ENCODE peak calls at places on chromosomes 1 and 21, in five cellular contexts. V, A, M, E and R are unnamed samples.

GRCh38 chr1:226512076-226512728 is 36.4 kb upstream of the STUM start:
- DNase-seq in V (no peak), A (no peak), M (no peak), E (no peak), R (no peak)

GRCh38 chr1:229582011-229582694 is 23.6 kb upstream of the ABCB10 start:
- DNase-seq in V (no peak), A (no peak), M (peak; percentile 71), E (peak; percentile 62), R (no peak)

GRCh38 chr1:54705153-54705552 is 10.5 kb upstream of the TTC4 start:
- DNase-seq in V (no peak), A (no peak), M (no peak), E (no peak), R (no peak)

GRCh38 chr1:155646307-155646706 is 36.3 kb downstream of the MSTO1 start:
- DNase-seq in V (no peak), A (no peak), M (peak; percentile 62), E (no peak), R (peak; percentile 23)

GRCh38 chr1:10338047-10338446 is 60.8 kb upstream of the PGD start:
- DNase-seq in V (peak; percentile 48), A (no peak), M (peak; percentile 51), E (peak; percentile 58), R (peak; percentile 48)

GRCh38 chr1:171641076-171641864 is 11.2 kb downstream of the MYOC start:
- DNase-seq in V (no peak), A (no peak), M (no peak), E (peak; percentile 61), R (no peak)

GRCh38 chr1:246329900-246330299 is 177.2 kb downstream of the SMYD3 start:
- DNase-seq in V (peak; percentile 56), A (no peak), M (no peak), E (no peak), R (no peak)

GRCh38 chr21:26389971-26390641 is 183.0 kb downstream of the CYYR1 start:
- DNase-seq in V (no peak), A (no peak), M (peak; percentile 61), E (no peak), R (peak; percentile 90)

GRCh38 chr1:85320371-85321131 is 44.1 kb upstream of the BCL10 start:
- DNase-seq in V (no peak), A (no peak), M (peak; percentile 86), E (no peak), R (peak; percentile 96)

GRCh38 chr1:36420836-36421317 is 23.2 kb upstream of the LSM10 start:
- DNase-seq in V (peak; percentile 94), A (peak; percentile 55), M (peak; percentile 83), E (peak; percentile 94), R (peak; percentile 90)

GRCh38 chr1:200877839-200878551 is 5.2 kb downstream of the GPR25 start:
- DNase-seq in V (peak; percentile 81), A (no peak), M (no peak), E (no peak), R (no peak)

GRCh38 chr1:117546467-117546866 is 59.4 kb upstream of the TENT5C start:
- DNase-seq in V (no peak), A (no peak), M (no peak), E (no peak), R (no peak)

GRCh38 chr1:116268211-116268610 is 104.8 kb upstream of the ATP1A1 start:
- DNase-seq in V (peak; percentile 26), A (no peak), M (peak; percentile 17), E (no peak), R (peak; percentile 10)

GRCh38 chr1:77961392-77961791 is 17.5 kb downstream of the FUBP1 start:
- DNase-seq in V (no peak), A (no peak), M (no peak), E (no peak), R (no peak)

GRCh38 chr1:62900566-62900965 is 116.6 kb downstream of the ATG4C start:
- DNase-seq in V (no peak), A (no peak), M (no peak), E (no peak), R (no peak)

GRCh38 chr1:76298399-76298798 is 223.9 kb downstream of the ST6GALNAC3 start:
- DNase-seq in V (no peak), A (peak; percentile 33), M (no peak), E (no peak), R (no peak)

GRCh38 chr1:54160351-54160750 is 7.6 kb upstream of the CDCP2 start:
- DNase-seq in V (no peak), A (no peak), M (no peak), E (no peak), R (no peak)

GRCh38 chr1:145884675-145885074 is 991 bp downstream of the ANKRD35 start:
- DNase-seq in V (no peak), A (no peak), M (peak; percentile 91), E (no peak), R (peak; percentile 48)

GRCh38 chr1:230832466-230832865 is 35.9 kb downstream of the C1orf198 start:
- DNase-seq in V (no peak), A (no peak), M (peak; percentile 73), E (no peak), R (peak; percentile 24)

GRCh38 chr1:53576381-53576801 is 117.2 kb downstream of the DMRTB1 start:
- DNase-seq in V (no peak), A (no peak), M (no peak), E (peak; percentile 16), R (no peak)

GRCh38 chr21:45950740-45951515 is 30.6 kb upstream of the COL6A1 start:
- DNase-seq in V (no peak), A (no peak), M (peak; percentile 65), E (peak; percentile 84), R (peak; percentile 20)

GRCh38 chr1:197671140-197671539 is 104.1 kb downstream of the DENND1B start:
- DNase-seq in V (no peak), A (no peak), M (peak; percentile 48), E (no peak), R (no peak)

GRCh38 chr1:39378377-39378776 is 113.1 kb upstream of the BMP8A start:
- DNase-seq in V (no peak), A (peak; percentile 28), M (no peak), E (no peak), R (peak; percentile 34)

GRCh38 chr1:200640373-200641174 is 20.0 kb upstream of the KIF14 start:
- DNase-seq in V (no peak), A (no peak), M (peak; percentile 19), E (no peak), R (peak; percentile 10)

GRCh38 chr1:116571215-116571919 is 541 bp upstream of the CD58 start:
- DNase-seq in V (no peak), A (peak; percentile 38), M (no peak), E (peak; percentile 42), R (no peak)

GRCh38 chr1:91499904-91500755 is 521 bp upstream of the CDC7 start:
- DNase-seq in V (no peak), A (peak; percentile 36), M (no peak), E (no peak), R (no peak)

GRCh38 chr1:24351918-24352637 is 32.9 kb downstream of the GRHL3 start:
- DNase-seq in V (peak; percentile 84), A (no peak), M (peak; percentile 70), E (no peak), R (peak; percentile 65)

GRCh38 chr1:201134405-201134804 is 7.4 kb upstream of the ASCL5 start:
- DNase-seq in V (no peak), A (no peak), M (no peak), E (no peak), R (no peak)

GRCh38 chr1:31482478-31483011 is 69.5 kb downstream of the SERINC2 start:
- DNase-seq in V (no peak), A (no peak), M (no peak), E (no peak), R (no peak)

GRCh38 chr1:119966020-119966419 is 69.7 kb upstream of the ADAM30 start:
- DNase-seq in V (no peak), A (no peak), M (peak; percentile 69), E (no peak), R (no peak)

GRCh38 chr1:208245185-208245705 is 1.1 kb upstream of the PLXNA2 start:
- DNase-seq in V (peak; percentile 80), A (peak; percentile 95), M (peak; percentile 91), E (peak; percentile 94), R (peak; percentile 97)

GRCh38 chr1:231337043-231337471 is 595 bp downstream of the EXOC8 start:
- DNase-seq in V (no peak), A (no peak), M (no peak), E (no peak), R (no peak)

GRCh38 chr1:62544570-62544969 is 52.8 kb upstream of the ANGPTL3 start:
- DNase-seq in V (no peak), A (no peak), M (no peak), E (no peak), R (no peak)

GRCh38 chr1:204493882-204494280 is 724 bp downstream of the PIK3C2B start:
- DNase-seq in V (peak; percentile 58), A (peak; percentile 88), M (peak; percentile 11), E (no peak), R (peak; percentile 49)

GRCh38 chr21:44057055-44057454 is 44.9 kb downstream of the TRAPPC10 start:
- DNase-seq in V (no peak), A (no peak), M (no peak), E (no peak), R (no peak)

GRCh38 chr1:26081267-26082019 is 14.0 kb upstream of the TRIM63 start:
- DNase-seq in V (no peak), A (no peak), M (no peak), E (no peak), R (no peak)